ENCODE peak calls at places on chromosomes 5 and 9, in four cellular contexts. O is neural crest cell, N is choroid plexus epithelial cell, E is tibial nerve. Q is an unnamed sample.

GRCh38 chr9:128175102-128175563 is 15.1 kb downstream of the BBLN start:
- DNase-seq in N (peak; percentile 84), E (no peak), O (no peak), Q (no peak)

GRCh38 chr9:124054671-124055212 is 43.2 kb downstream of the LHX2 start:
- DNase-seq in N (peak; percentile 86), O (no peak), E (no peak), Q (peak; percentile 84)

GRCh38 chr5:138192826-138193225 is 13.9 kb downstream of the KIF20A start:
- DNase-seq in E (no peak), N (no peak), O (no peak), Q (no peak)

GRCh38 chr9:19464764-19465570 is 56.2 kb downstream of the ACER2 start:
- DNase-seq in O (peak; percentile 79), E (peak; percentile 46), N (peak; percentile 86), Q (peak; percentile 29)

GRCh38 chr9:137640862-137641261 is 22.1 kb downstream of the EHMT1 start:
- DNase-seq in O (no peak), E (no peak), N (no peak), Q (no peak)

GRCh38 chr9:89418882-89419641 is 78.9 kb downstream of the SEMA4D start:
- DNase-seq in O (no peak), E (no peak), N (no peak), Q (no peak)

GRCh38 chr9:5485365-5486085 is 24.8 kb upstream of the PDCD1LG2 start:
- DNase-seq in E (no peak), N (peak; percentile 21), O (no peak), Q (no peak)

GRCh38 chr9:71524996-71525580 is 243.2 kb downstream of the CEMIP2 start:
- DNase-seq in O (no peak), N (no peak), E (no peak), Q (no peak)

GRCh38 chr9:14348241-14349140 is 34.5 kb upstream of the NFIB start:
- DNase-seq in E (no peak), O (peak; percentile 21), N (peak; percentile 33), Q (no peak)

GRCh38 chr5:179370490-179371122 is 25.3 kb upstream of the ADAMTS2 start:
- DNase-seq in O (no peak), N (no peak), E (no peak), Q (no peak)

GRCh38 chr5:150364004-150364403 is 6.5 kb downstream of the TCOF1 start:
- DNase-seq in O (no peak), E (no peak), N (no peak), Q (no peak)

GRCh38 chr5:174910245-174910737 is 185.9 kb downstream of the MSX2 start:
- DNase-seq in N (peak; percentile 57), O (peak; percentile 82), E (peak; percentile 52), Q (no peak)

GRCh38 chr9:126860077-126860756 is at the start of gene ZBTB34:
- DNase-seq in E (peak; percentile 31), N (peak; percentile 41), O (peak; percentile 78), Q (no peak)

GRCh38 chr5:116766470-116766947 is 191.9 kb upstream of the SEMA6A start:
- DNase-seq in N (peak; percentile 98), O (no peak), E (no peak), Q (no peak)

GRCh38 chr9:87223397-87224246 is 274.0 kb upstream of the DAPK1 start:
- DNase-seq in N (peak; percentile 62), E (no peak), O (no peak), Q (no peak)

GRCh38 chr5:31556461-31556860 is 24.4 kb downstream of the C5orf22 start:
- DNase-seq in E (no peak), N (peak; percentile 82), O (no peak), Q (no peak)

GRCh38 chr5:181181650-181182565 is 23.1 kb downstream of the TRIM7 start:
- DNase-seq in O (peak; percentile 46), E (no peak), N (peak; percentile 83), Q (no peak)

GRCh38 chr9:79572032-79572890 is 496 bp downstream of the TLE4 start:
- DNase-seq in O (peak; percentile 48), N (peak; percentile 49), E (no peak), Q (no peak)

GRCh38 chr5:126544087-126544740 is 50.8 kb downstream of the ALDH7A1 start:
- DNase-seq in N (peak; percentile 74), O (peak; percentile 26), E (no peak), Q (no peak)

GRCh38 chr5:36734422-36734821 is 128.0 kb downstream of the SLC1A3 start:
- DNase-seq in E (no peak), N (peak; percentile 71), O (no peak), Q (no peak)

GRCh38 chr5:112142769-112143270 is 276.3 kb downstream of the EPB41L4A start:
- DNase-seq in E (no peak), O (no peak), N (peak; percentile 43), Q (peak; percentile 39)

GRCh38 chr5:68418230-68418629 is 202.7 kb downstream of the PIK3R1 start:
- DNase-seq in E (peak; percentile 55), O (no peak), N (peak; percentile 31), Q (no peak)

GRCh38 chr9:13264788-13265187 is 14.7 kb downstream of the MPDZ start:
- DNase-seq in N (no peak), E (no peak), O (no peak), Q (no peak)

GRCh38 chr9:21505425-21506179 is 23.5 kb upstream of the IFNE start:
- DNase-seq in N (peak; percentile 27), O (no peak), E (no peak), Q (no peak)

GRCh38 chr9:99327667-99328066 is 105.6 kb downstream of the SEC61B start:
- DNase-seq in E (no peak), O (no peak), N (no peak), Q (no peak)

GRCh38 chr5:58481066-58481676 is 10.1 kb upstream of the GAPT start:
- DNase-seq in O (no peak), E (no peak), N (no peak), Q (no peak)
- TF ChIP-seq CTCF in O (no peak), E (no peak), N (no peak), Q (no peak)

GRCh38 chr5:9166202-9167147 is 379.4 kb downstream of the SEMA5A start:
- DNase-seq in O (no peak), E (no peak), N (no peak), Q (no peak)
- TF ChIP-seq CTCF in O (no peak), E (no peak), N (no peak), Q (no peak)

DNA sequence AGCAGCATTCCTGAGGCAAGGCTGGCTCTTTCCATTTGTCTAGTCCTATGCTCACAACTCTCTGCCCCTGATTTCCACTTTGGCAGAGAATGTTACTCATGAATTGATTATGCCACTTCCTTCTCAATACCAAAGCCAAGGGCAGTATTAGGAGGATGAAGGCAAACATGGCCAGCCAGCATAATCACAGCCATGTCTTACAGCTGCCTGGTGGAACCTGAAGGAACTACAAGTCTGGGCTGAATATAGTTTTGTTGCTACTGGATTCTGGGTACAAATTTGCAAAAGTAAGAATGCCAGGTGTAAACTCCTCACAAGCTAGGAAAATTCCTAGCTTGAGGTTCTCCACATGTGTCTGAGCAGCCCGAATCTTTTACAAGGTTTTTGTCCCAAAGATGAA is 4.2 kb downstream of the SIL1 start:
- DNase-seq in N (peak; percentile 48), E (no peak), O (no peak), Q (no peak)
- TF ChIP-seq CTCF in N (peak; percentile 58), E (no peak), O (peak; percentile 47), Q (peak; percentile 22)

DNA sequence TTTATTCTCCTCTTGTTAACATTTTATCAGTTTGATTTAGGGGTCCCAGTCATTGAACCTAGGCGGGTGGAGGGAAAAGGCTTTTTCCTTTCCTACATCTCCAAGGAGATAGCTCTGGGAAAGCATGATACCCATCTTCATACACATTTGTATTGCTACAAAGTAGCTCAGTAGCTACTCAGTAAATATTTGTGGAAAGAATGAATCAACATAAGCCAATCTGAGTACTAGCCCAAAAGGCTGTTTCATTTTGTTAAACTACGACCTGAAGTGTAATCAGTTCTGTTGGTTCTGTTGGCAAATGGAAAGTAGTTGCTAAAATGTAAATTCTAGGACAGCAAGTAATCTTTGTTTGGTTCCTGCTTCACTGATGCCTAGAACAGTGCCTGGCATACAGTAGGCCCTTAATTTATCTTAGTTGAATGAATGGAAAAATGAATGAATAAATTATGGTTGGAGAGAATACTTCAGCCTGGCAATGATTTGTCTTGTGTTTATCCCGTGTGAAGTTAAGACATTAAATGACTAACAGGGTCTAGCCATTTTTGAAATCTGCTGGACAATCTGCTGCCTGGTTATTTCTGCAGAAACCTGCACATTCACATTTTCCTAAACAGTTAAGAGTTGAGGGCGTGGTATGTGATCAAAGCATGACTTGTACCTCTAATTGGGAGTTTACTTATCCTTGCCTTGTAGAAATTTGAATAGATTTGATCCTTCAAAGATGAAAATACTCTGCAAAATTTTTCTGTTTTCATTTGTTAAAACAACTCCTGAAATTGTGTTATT is 34.8 kb upstream of the NDFIP1 start:
- DNase-seq in O (no peak), E (no peak), N (no peak), Q (no peak)
- TF ChIP-seq CTCF in O (no peak), E (no peak), N (no peak), Q (no peak)